ENCODE peak calls at places on chromosome 15, in eight cellular contexts. W is NCI-H1930, Q is NCI-H1105 treated with DMSO at 0.1 percent for 48 hours, Y is GM23248, S is neural crest cell, P is AG08395, I is HS-27A, U is HuH-7.5. C is an unnamed sample.
A peak's percentile ranks its signal among the peaks of the same experiment; 100 is the strongest.

GRCh38 chr15:62362608-62363007 is 197.5 kb upstream of the C2CD4B start:
- DNase-seq in Y (peak; percentile 95), I (no peak), U (no peak), P (peak; percentile 90), S (no peak), W (no peak), Q (no peak), C (no peak)

GRCh38 chr15:62254137-62254934 is 89.3 kb upstream of the C2CD4B start:
- DNase-seq in W (peak; percentile 3), S (peak; percentile 76), I (peak; percentile 33), Y (peak; percentile 73), U (peak; percentile 57), P (peak; percentile 64), Q (peak; percentile 35), C (no peak)

GRCh38 chr15:58932791-58933310 is 628 bp downstream of the SLTM start:
- DNase-seq in U (no peak), Q (peak; percentile 47), I (peak; percentile 38), P (peak; percentile 29), S (no peak), Y (peak; percentile 75), W (no peak), C (no peak)

GRCh38 chr15:28974142-28974541 is 88.4 kb downstream of the APBA2 start:
- DNase-seq in S (no peak), U (no peak), I (no peak), W (no peak), Y (no peak), Q (no peak), P (no peak), C (no peak)

GRCh38 chr15:31869640-31870335 is 160.5 kb upstream of the CHRNA7 start:
- DNase-seq in P (no peak), W (no peak), Y (peak; percentile 38), U (no peak), S (peak; percentile 9), Q (peak; percentile 12), I (no peak), C (no peak)

GRCh38 chr15:98772895-98773294 is 124.6 kb downstream of the IGF1R start:
- DNase-seq in W (no peak), I (no peak), U (no peak), S (no peak), P (no peak), Q (no peak), Y (no peak), C (no peak)

GRCh38 chr15:60830479-60830878 is 351.5 kb upstream of the ICE2 start:
- DNase-seq in U (no peak), Y (peak; percentile 83), Q (no peak), S (no peak), P (peak; percentile 57), I (peak; percentile 5), W (no peak), C (no peak)

GRCh38 chr15:77654975-77655374 is 22.3 kb upstream of the LINGO1 start:
- DNase-seq in P (no peak), I (no peak), W (peak; percentile 5), Y (peak; percentile 17), S (peak; percentile 33), U (peak; percentile 87), Q (no peak), C (no peak)

GRCh38 chr15:98799461-98799971 is 151.2 kb downstream of the IGF1R start:
- DNase-seq in S (no peak), Y (peak; percentile 32), Q (peak; percentile 13), W (peak; percentile 5), I (no peak), U (peak; percentile 44), P (peak; percentile 7), C (peak; percentile 18)

GRCh38 chr15:55514414-55514850 is 6.4 kb upstream of the DNAAF4 start:
- DNase-seq in P (no peak), U (no peak), W (no peak), Y (no peak), Q (no peak), S (no peak), I (no peak), C (no peak)

GRCh38 chr15:71329041-71329440 is 213.8 kb downstream of the THSD4 start:
- DNase-seq in W (no peak), I (no peak), U (no peak), S (no peak), P (peak; percentile 43), Q (no peak), Y (no peak), C (no peak)

GRCh38 chr15:33209575-33210519 is 15.3 kb upstream of the FMN1 start:
- DNase-seq in U (no peak), W (no peak), Q (no peak), S (no peak), P (no peak), Y (no peak), I (no peak), C (no peak)

GRCh38 chr15:74829500-74829899 is 3.1 kb downstream of the CPLX3 start:
- DNase-seq in S (no peak), Q (no peak), I (no peak), W (no peak), P (peak; percentile 40), U (no peak), Y (peak; percentile 64), C (no peak)

GRCh38 chr15:51286816-51287215 is 51.6 kb downstream of the CYP19A1 start:
- DNase-seq in W (no peak), Y (no peak), Q (no peak), U (peak; percentile 44), P (no peak), I (no peak), S (no peak), C (no peak)

GRCh38 chr15:60391722-60392340 is 6.0 kb downstream of the ANXA2 start:
- DNase-seq in W (no peak), S (no peak), Y (peak; percentile 53), U (no peak), Q (no peak), I (no peak), P (no peak), C (no peak)

C was measured in NCI-H187 treated with DMSO at 0.1 percent for 48 hours.